ENCODE peak calls at places on chromosomes 5 and 9, in nine cellular contexts. L is stimulated activated naive B cell treated with anti-CD40 and anti-IgM and Interleukin-4, amounts not matched to agents 10 μg/mL and 1 μg/mL and 100 μg/mL, for 72 hours; Q is activated CD8-positive, alpha-beta memory T cell treated with anti-CD3 and anti-CD28 coated beads, Interleukin-2, amount 10 ng/mL, durations not matched to agents 7 days and 5 days; S is right cardiac atrium; T is gastrocnemius medialis; P is upper lobe of left lung; O is IMR-90; Y is left colon; Z is activated CD8-positive, alpha-beta T cell treated with anti-CD3 and anti-CD28 coated beads, Interleukin-2, amount 10 ng/mL, durations not matched to agents 7 days and 5 days. U is an unnamed sample.

GRCh38 chr9:20373263-20373662 is 249.0 kb downstream of the MLLT3 start:
- ATAC-seq in Z (no peak), Q (no peak), P (no peak), T (no peak), Y (peak), O (no peak), S (no peak), L (peak), U (no peak)

GRCh38 chr5:119862654-119863053 is 233.3 kb downstream of the FAM170A start:
- ATAC-seq in L (no peak), P (no peak), O (no peak), Q (no peak), Z (no peak), S (no peak), T (no peak), Y (no peak), U (no peak)

GRCh38 chr9:110308504-110309109 is 29.1 kb downstream of the TXNDC8 start:
- ATAC-seq in Z (no peak), L (no peak), Y (no peak), O (no peak), T (no peak), Q (no peak), S (no peak), P (no peak), U (no peak)

GRCh38 chr9:228929-229695 is 14.4 kb downstream of the DOCK8 start:
- ATAC-seq in P (no peak), T (no peak), Y (no peak), L (no peak), O (no peak), S (no peak), Q (no peak), Z (no peak), U (no peak)

GRCh38 chr5:40594811-40595210 is 84.9 kb upstream of the PTGER4 start:
- ATAC-seq in O (peak), Z (no peak), P (no peak), Q (no peak), L (no peak), S (no peak), T (no peak), Y (no peak), U (no peak)

GRCh38 chr5:24208540-24209141 is 436.1 kb downstream of the CDH10 start:
- ATAC-seq in P (no peak), T (no peak), S (no peak), Z (no peak), L (no peak), Y (no peak), O (no peak), Q (no peak), U (no peak)

GRCh38 chr9:37678789-37679273 is 28.1 kb downstream of the FRMPD1 start:
- ATAC-seq in L (no peak), O (no peak), Z (no peak), Q (no peak), T (peak), Y (no peak), S (no peak), P (no peak), U (no peak)

GRCh38 chr5:146947181-146947941 is 68.8 kb upstream of the PPP2R2B start:
- ATAC-seq in Z (no peak), T (no peak), Q (no peak), O (no peak), Y (no peak), S (no peak), P (no peak), L (no peak), U (no peak)

GRCh38 chr5:9157020-9157419 is 388.9 kb downstream of the SEMA5A start:
- ATAC-seq in Y (no peak), Q (no peak), L (no peak), S (no peak), T (no peak), O (no peak), Z (no peak), P (no peak), U (no peak)

GRCh38 chr9:93366119-93366447 is 85.4 kb upstream of the FAM120A start:
- ATAC-seq in Z (no peak), P (peak), S (no peak), O (no peak), Y (no peak), T (no peak), Q (no peak), L (no peak), U (no peak)

GRCh38 chr9:113222482-113222841 is 1.1 kb downstream of the SLC31A1 start:
- ATAC-seq in S (no peak), Q (no peak), P (no peak), L (no peak), O (no peak), Z (no peak), Y (peak), T (no peak), U (no peak)

GRCh38 chr5:131944700-131945550 is 538 bp downstream of the MEIKIN start:
- ATAC-seq in T (no peak), P (no peak), S (no peak), Q (no peak), Z (no peak), O (no peak), L (peak), Y (no peak), U (no peak)

GRCh38 chr5:35830587-35830986 is 26.1 kb upstream of the IL7R start:
- ATAC-seq in P (no peak), L (no peak), Y (no peak), Z (peak), S (no peak), T (no peak), O (no peak), Q (no peak), U (no peak)

U was measured in esophagus mucosa.